ENCODE peak calls at places on chromosomes 13 and 19, in eight cellular contexts. S, X, I, K, N, T, Y and Q are unnamed samples.

GRCh38 chr13:29498426-29499040 is 97.0 kb downstream of the SLC7A1 start:
- DNase-seq in S (no peak), X (no peak), I (no peak), K (no peak), N (no peak), T (no peak), Y (no peak), Q (no peak)

GRCh38 chr19:2974342-2974932 is 2.9 kb upstream of the TLE6 start:
- DNase-seq in S (peak), X (no peak), I (peak), K (peak), N (peak), T (no peak), Y (no peak), Q (no peak)

GRCh38 chr13:103531278-103531677 is 465.1 kb upstream of the SLC10A2 start:
- DNase-seq in S (no peak), X (no peak), I (no peak), K (peak), N (no peak), T (no peak), Y (no peak), Q (no peak)

GRCh38 chr19:6417713-6418561 is 6.7 kb downstream of the KHSRP start:
- DNase-seq in S (no peak), X (no peak), I (peak), K (no peak), N (peak), T (peak), Y (no peak), Q (no peak)

GRCh38 chr19:6044056-6044805 is 66.1 kb downstream of the RFX2 start:
- DNase-seq in S (no peak), X (no peak), I (no peak), K (no peak), N (no peak), T (no peak), Y (no peak), Q (no peak)

GRCh38 chr13:82356667-82357066 is 1525.6 kb downstream of the SLITRK1 start:
- DNase-seq in S (no peak), X (no peak), I (no peak), K (no peak), N (peak), T (peak), Y (no peak), Q (no peak)

GRCh38 chr19:35977446-35978222 is 17.4 kb upstream of the SDHAF1 start:
- DNase-seq in S (no peak), X (no peak), I (no peak), K (no peak), N (peak), T (no peak), Y (no peak), Q (no peak)

GRCh38 chr19:6531163-6531955 is 533 bp downstream of the TNFSF9 start:
- DNase-seq in S (no peak), X (no peak), I (peak), K (no peak), N (no peak), T (no peak), Y (no peak), Q (no peak)

GRCh38 chr19:10952809-10953208 is 8.0 kb upstream of the SMARCA4 start:
- DNase-seq in S (no peak), X (no peak), I (no peak), K (peak), N (no peak), T (no peak), Y (no peak), Q (peak)

GRCh38 chr19:16078311-16078758 is 2.0 kb downstream of the TPM4 start:
- DNase-seq in S (no peak), X (peak), I (no peak), K (no peak), N (peak), T (no peak), Y (no peak), Q (peak)

GRCh38 chr19:3683866-3684816 is 16.1 kb downstream of the PIP5K1C start:
- DNase-seq in S (no peak), X (no peak), I (no peak), K (no peak), N (no peak), T (no peak), Y (no peak), Q (no peak)

GRCh38 chr13:27728271-27728670 is 64.0 kb upstream of the GSX1 start:
- DNase-seq in S (no peak), X (no peak), I (no peak), K (no peak), N (peak), T (no peak), Y (no peak), Q (no peak)

GRCh38 chr13:94121686-94122085 is 357.8 kb downstream of the DCT start:
- DNase-seq in S (no peak), X (no peak), I (no peak), K (no peak), N (no peak), T (peak), Y (no peak), Q (no peak)

GRCh38 chr19:42108527-42109389 is 23.5 kb downstream of the POU2F2 start:
- DNase-seq in S (peak), X (peak), I (peak), K (peak), N (peak), T (peak), Y (no peak), Q (peak)

GRCh38 chr19:33628921-33629825 is 7.4 kb downstream of the CHST8 start:
- DNase-seq in S (no peak), X (peak), I (no peak), K (no peak), N (no peak), T (no peak), Y (no peak), Q (no peak)

GRCh38 chr13:50766043-50766442 is 77.4 kb downstream of the DLEU7 start:
- DNase-seq in S (no peak), X (no peak), I (no peak), K (no peak), N (no peak), T (peak), Y (no peak), Q (no peak)

GRCh38 chr19:47122359-47123335 is 8.0 kb upstream of the SAE1 start:
- DNase-seq in S (no peak), X (no peak), I (no peak), K (no peak), N (no peak), T (peak), Y (no peak), Q (no peak)

GRCh38 chr19:55486971-55487883 is 1.0 kb upstream of the SSC5D start:
- DNase-seq in S (peak), X (no peak), I (peak), K (peak), N (peak), T (peak), Y (peak), Q (peak)

GRCh38 chr19:36686365-36687213 is 823 bp upstream of the ZNF567 start:
- DNase-seq in S (no peak), X (no peak), I (peak), K (peak), N (peak), T (peak), Y (no peak), Q (peak)

GRCh38 chr13:44093607-44094583 is 214.2 kb downstream of the LACC1 start:
- DNase-seq in S (no peak), X (no peak), I (no peak), K (peak), N (no peak), T (peak), Y (no peak), Q (no peak)

GRCh38 chr13:43786766-43787517 is at the start of gene ENOX1:
- DNase-seq in S (peak), X (peak), I (peak), K (peak), N (peak), T (peak), Y (no peak), Q (peak)

GRCh38 chr13:106530209-106530906 is 5.1 kb downstream of the EFNB2 start:
- DNase-seq in S (no peak), X (no peak), I (no peak), K (peak), N (peak), T (no peak), Y (no peak), Q (peak)

DNA sequence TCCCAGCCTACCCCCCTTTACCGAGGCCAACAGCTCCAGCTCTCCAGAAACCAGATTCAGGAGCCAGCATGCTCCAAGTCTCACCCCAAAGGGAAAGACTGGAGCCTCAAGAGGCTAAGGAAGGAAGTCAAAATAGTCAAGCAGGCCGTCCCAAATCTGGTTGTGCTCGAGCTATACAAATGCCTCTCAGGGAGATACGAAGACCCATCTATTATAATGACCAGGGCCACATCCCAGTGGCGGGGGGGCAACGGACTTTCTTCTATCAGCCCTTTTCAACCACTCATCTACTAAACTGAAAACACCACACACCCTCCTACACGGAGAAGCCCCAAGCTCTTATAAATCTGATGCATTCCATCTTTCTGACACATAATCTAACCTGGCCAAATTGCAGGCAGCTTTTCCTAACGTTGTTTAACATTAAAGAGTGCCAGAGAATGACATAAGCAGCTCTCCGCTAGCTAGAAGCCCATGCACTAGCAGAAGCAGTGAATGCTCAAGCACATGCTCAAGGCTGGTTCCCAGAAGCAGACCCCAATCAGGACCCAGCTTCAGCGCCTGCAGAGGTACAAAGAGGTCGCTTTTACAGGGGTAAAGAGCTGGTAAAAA is 104.6 kb upstream of the ZNF98 start:
- DNase-seq in S (no peak), X (no peak), I (no peak), K (no peak), N (no peak), T (no peak), Y (no peak), Q (no peak)
- H3K27ac ChIP-seq in S (peak), X (no peak), I (no peak), K (no peak), N (no peak), T (no peak), Y (no peak), Q (no peak)

DNA sequence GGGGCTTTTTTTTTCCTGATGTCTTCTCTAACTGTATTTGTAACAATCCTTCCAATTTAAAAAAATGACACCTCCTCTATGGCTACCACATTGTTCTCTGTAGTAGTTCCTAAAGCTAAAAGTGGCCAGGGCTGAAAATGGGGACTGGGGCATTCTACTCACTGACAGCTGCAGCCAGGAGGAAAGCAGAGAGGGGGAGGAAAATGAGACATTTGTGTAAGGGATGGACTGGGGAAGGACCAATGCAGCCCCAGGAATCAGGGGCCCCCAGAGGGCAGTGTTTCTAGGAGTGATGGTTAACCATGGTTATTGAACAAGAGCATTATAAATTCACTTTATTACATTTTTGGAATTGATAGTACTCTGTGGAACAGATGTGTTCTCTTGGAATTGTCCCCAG is 34.3 kb upstream of the C1QTNF9 start:
- DNase-seq in S (no peak), X (no peak), I (no peak), K (no peak), N (no peak), T (no peak), Y (no peak), Q (no peak)
- H3K27ac ChIP-seq in S (peak), X (no peak), I (no peak), K (no peak), N (no peak), T (no peak), Y (no peak), Q (peak)

GRCh38 chr13:23963947-23964346 is 66.6 kb upstream of the C1QTNF9B start:
- DNase-seq in S (no peak), X (no peak), I (no peak), K (no peak), N (no peak), T (peak), Y (no peak), Q (no peak)

GRCh38 chr13:23969672-23970071 is 72.4 kb upstream of the C1QTNF9B start:
- DNase-seq in S (no peak), X (no peak), I (no peak), K (peak), N (no peak), T (peak), Y (no peak), Q (no peak)

GRCh38 chr13:23965346-23965745 is 68.0 kb upstream of the C1QTNF9B start:
- DNase-seq in S (no peak), X (no peak), I (no peak), K (no peak), N (no peak), T (no peak), Y (no peak), Q (no peak)

GRCh38 chr13:23966221-23966690 is 69.0 kb upstream of the C1QTNF9B start:
- DNase-seq in S (no peak), X (no peak), I (no peak), K (no peak), N (no peak), T (no peak), Y (no peak), Q (no peak)

GRCh38 chr13:23966691-23967615 is 69.7 kb upstream of the C1QTNF9B start:
- DNase-seq in S (no peak), X (no peak), I (no peak), K (peak), N (no peak), T (peak), Y (no peak), Q (no peak)
- H3K27ac ChIP-seq in S (peak), X (peak), I (peak), K (peak), N (no peak), T (no peak), Y (no peak), Q (peak)

DNA sequence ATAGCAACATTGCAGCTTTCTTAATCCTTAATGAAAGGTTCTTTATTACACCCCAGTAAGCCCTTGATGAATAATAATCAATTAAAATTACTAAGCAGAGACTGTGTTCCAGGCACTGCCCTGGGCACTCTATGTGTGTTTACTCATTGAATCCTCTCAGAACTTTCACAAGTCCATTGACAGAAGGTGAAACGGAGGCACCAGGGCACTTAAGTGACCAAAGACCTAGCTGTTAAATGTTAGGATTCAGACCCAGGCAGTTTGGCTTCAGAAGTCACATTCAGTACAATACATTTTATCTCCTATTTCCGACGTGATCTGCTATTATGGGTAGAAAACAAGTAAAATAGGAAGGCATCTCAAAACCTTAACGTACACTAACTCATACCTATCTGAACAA is 2.7 kb downstream of the GPR183 start:
- DNase-seq in S (no peak), X (no peak), I (no peak), K (no peak), N (no peak), T (no peak), Y (no peak), Q (no peak)
- H3K27ac ChIP-seq in S (no peak), X (no peak), I (no peak), K (no peak), N (no peak), T (no peak), Y (no peak), Q (peak)

DNA sequence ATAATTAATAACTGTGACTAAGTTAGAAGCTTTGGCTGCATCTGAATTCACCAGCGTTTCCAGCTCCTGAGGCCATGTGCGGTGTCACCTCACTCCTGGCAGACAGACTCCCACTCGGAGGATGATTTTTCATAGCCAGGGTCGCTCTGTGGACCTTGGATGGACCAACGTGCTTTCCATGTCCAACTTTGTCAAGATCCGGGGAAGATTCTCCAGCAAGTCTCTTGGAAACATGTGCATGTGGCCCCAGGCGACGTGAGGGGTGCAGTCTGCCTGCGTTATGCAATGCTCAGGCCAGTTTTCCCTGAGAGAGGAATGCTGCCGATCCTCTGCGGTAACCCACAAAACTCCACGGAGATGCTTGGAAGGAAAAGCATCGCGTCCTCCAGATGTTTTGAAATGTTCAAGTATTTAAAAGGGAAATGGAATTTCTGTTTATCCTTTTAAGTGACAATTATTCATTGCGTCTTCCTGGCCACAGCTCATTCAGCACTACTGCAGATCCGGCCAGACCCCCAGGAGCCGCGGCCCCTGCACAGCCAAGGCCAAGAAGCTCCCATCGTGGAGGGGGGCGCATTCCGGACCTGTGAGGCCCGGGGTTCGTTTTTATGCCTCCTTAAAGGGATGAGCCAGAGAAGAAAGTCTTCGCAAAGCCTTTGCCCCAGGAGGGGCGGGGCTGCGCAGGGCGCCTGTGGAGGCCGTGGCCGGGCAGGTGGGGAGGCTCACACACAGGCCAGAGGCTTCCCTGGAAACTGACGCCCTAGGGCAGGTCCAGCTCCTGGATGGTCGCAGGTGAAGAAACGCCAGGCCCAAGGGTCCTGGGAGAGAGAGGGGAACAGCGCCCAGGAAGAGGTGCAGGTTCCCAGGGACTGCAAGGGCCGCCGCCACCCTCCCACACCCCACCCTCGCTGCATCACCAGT is 46.0 kb downstream of the C13orf46 start:
- DNase-seq in S (peak), X (peak), I (no peak), K (peak), N (no peak), T (peak), Y (peak), Q (peak)
- H3K27ac ChIP-seq in S (peak), X (peak), I (no peak), K (peak), N (no peak), T (peak), Y (no peak), Q (peak)

GRCh38 chr13:46126074-46126473 is 21.2 kb upstream of the CPB2 start:
- DNase-seq in S (no peak), X (no peak), I (no peak), K (no peak), N (no peak), T (no peak), Y (no peak), Q (no peak)

GRCh38 chr13:46124967-46125933 is 20.4 kb upstream of the CPB2 start:
- DNase-seq in S (no peak), X (no peak), I (no peak), K (no peak), N (no peak), T (no peak), Y (no peak), Q (no peak)

GRCh38 chr13:46126552-46127171 is 21.8 kb upstream of the CPB2 start:
- DNase-seq in S (peak), X (no peak), I (peak), K (peak), N (peak), T (peak), Y (no peak), Q (peak)

GRCh38 chr13:46122304-46122703 is 17.5 kb upstream of the CPB2 start:
- DNase-seq in S (no peak), X (no peak), I (no peak), K (no peak), N (no peak), T (no peak), Y (no peak), Q (no peak)

GRCh38 chr13:46124531-46124966 is 19.7 kb upstream of the CPB2 start:
- DNase-seq in S (no peak), X (no peak), I (no peak), K (no peak), N (no peak), T (no peak), Y (no peak), Q (no peak)
- H3K27ac ChIP-seq in S (no peak), X (no peak), I (no peak), K (no peak), N (no peak), T (no peak), Y (no peak), Q (no peak)

GRCh38 chr19:8456064-8456463 is 11.3 kb downstream of the HNRNPM start:
- DNase-seq in S (no peak), X (no peak), I (no peak), K (no peak), N (peak), T (no peak), Y (no peak), Q (no peak)

GRCh38 chr19:8458380-8458779 is 13.6 kb downstream of the HNRNPM start:
- DNase-seq in S (no peak), X (no peak), I (no peak), K (no peak), N (no peak), T (no peak), Y (no peak), Q (peak)

GRCh38 chr19:8457802-8458201 is 13.0 kb downstream of the HNRNPM start:
- DNase-seq in S (no peak), X (no peak), I (no peak), K (no peak), N (no peak), T (no peak), Y (no peak), Q (no peak)

GRCh38 chr19:8459095-8459494 is 14.3 kb downstream of the HNRNPM start:
- DNase-seq in S (no peak), X (no peak), I (no peak), K (no peak), N (no peak), T (no peak), Y (no peak), Q (no peak)

GRCh38 chr19:8457209-8457608 is 12.4 kb downstream of the HNRNPM start:
- DNase-seq in S (no peak), X (no peak), I (no peak), K (no peak), N (no peak), T (no peak), Y (no peak), Q (no peak)
- H3K27ac ChIP-seq in S (peak), X (no peak), I (no peak), K (peak), N (no peak), T (no peak), Y (no peak), Q (no peak)

GRCh38 chr13:23751195-23751594 is 138.0 kb downstream of the MIPEP start:
- DNase-seq in S (no peak), X (no peak), I (no peak), K (no peak), N (no peak), T (no peak), Y (no peak), Q (no peak)
- H3K27ac ChIP-seq in S (no peak), X (no peak), I (no peak), K (peak), N (no peak), T (peak), Y (peak), Q (no peak)